ENCODE peak calls at places on chromosomes 5 and 9, in five cellular contexts. G is iris pigment epithelial cell; M is GM06990; X is NCI-H187 treated with DMSO at 0.1 percent for 48 hours; W is CD4-positive, CD25-positive, alpha-beta regulatory T cell. Q is an unnamed sample.

GRCh38 chr5:179126506-179126991 is 66.4 kb downstream of the ZNF354C start:
- DNase-seq in G (no peak), M (no peak), X (no peak), W (no peak), Q (no peak)

GRCh38 chr5:6568383-6568782 is 64.5 kb downstream of the NSUN2 start:
- DNase-seq in G (no peak), M (no peak), X (no peak), W (no peak), Q (peak)

GRCh38 chr5:94025788-94026473 is 284.5 kb upstream of the POU5F2 start:
- DNase-seq in G (no peak), M (no peak), X (no peak), W (no peak), Q (no peak)

GRCh38 chr9:130034570-130034969 is 8.4 kb downstream of the FNBP1 start:
- DNase-seq in G (peak), M (no peak), X (no peak), W (no peak), Q (no peak)

GRCh38 chr5:164345853-164346252 is 840.4 kb downstream of the MAT2B start:
- DNase-seq in G (no peak), M (no peak), X (no peak), W (no peak), Q (no peak)

GRCh38 chr9:112705773-112706427 is 12.0 kb downstream of the INIP start:
- DNase-seq in G (peak), M (no peak), X (no peak), W (no peak), Q (no peak)

GRCh38 chr9:70924905-70925547 is 196.4 kb downstream of the TRPM3 start:
- DNase-seq in G (peak), M (peak), X (peak), W (no peak), Q (no peak)

GRCh38 chr5:120139039-120139438 is 325.1 kb upstream of the PRR16 start:
- DNase-seq in G (peak), M (no peak), X (no peak), W (no peak), Q (no peak)

GRCh38 chr5:556909-557441 is 32.7 kb upstream of the SLC9A3 start:
- DNase-seq in G (no peak), M (no peak), X (no peak), W (no peak), Q (no peak)

GRCh38 chr9:124297553-124297905 is 39.8 kb downstream of the NEK6 start:
- DNase-seq in G (peak), M (no peak), X (no peak), W (no peak), Q (peak)

GRCh38 chr9:16442622-16443021 is 427.8 kb downstream of the BNC2 start:
- DNase-seq in G (peak), M (no peak), X (no peak), W (no peak), Q (no peak)

GRCh38 chr9:78971505-78971904 is 600.3 kb upstream of the TLE4 start:
- DNase-seq in G (no peak), M (no peak), X (peak), W (no peak), Q (no peak)

GRCh38 chr5:148408092-148408491 is 24.3 kb downstream of the FBXO38 start:
- DNase-seq in G (no peak), M (no peak), X (no peak), W (no peak), Q (no peak)

GRCh38 chr5:119393746-119394145 is 37.9 kb downstream of the TNFAIP8 start:
- DNase-seq in G (peak), M (no peak), X (no peak), W (no peak), Q (no peak)